ENCODE peak calls at places on chromosomes 3 and 15, in ten cellular contexts. R is non-pigmented ciliary epithelial cell, Y is AG10803, J is endothelial cell of umbilical vein, B is amygdala, L is right cardiac atrium, P is GM12865, O is WTC11, E is NCI-H2081, M is GM20000. Q is an unnamed sample.
A peak's percentile ranks its signal among the peaks of the same experiment; 100 is the strongest.

GRCh38 chr15:53525894-53526293 is 233.6 kb downstream of the WDR72 start:
- DNase-seq in R (no peak), Y (no peak), J (no peak), B (no peak), L (no peak), P (no peak), O (no peak), E (no peak), M (no peak), Q (no peak)

GRCh38 chr15:76336254-76337046 is at the start of gene ISL2:
- DNase-seq in R (peak; percentile 36), Y (peak; percentile 96), J (peak; percentile 60), B (peak; percentile 76), L (peak; percentile 78), P (peak; percentile 97), O (peak; percentile 97), E (peak; percentile 90), M (peak; percentile 95), Q (peak; percentile 85)

GRCh38 chr15:68610825-68611224 is 32.0 kb downstream of the CORO2B start:
- DNase-seq in R (no peak), Y (no peak), J (no peak), B (no peak), L (no peak), P (no peak), O (no peak), E (no peak), M (no peak), Q (no peak)

GRCh38 chr3:55331524-55331923 is 155.6 kb downstream of the WNT5A start:
- DNase-seq in R (no peak), Y (no peak), J (no peak), B (no peak), L (no peak), P (no peak), O (no peak), E (no peak), M (no peak), Q (no peak)

GRCh38 chr15:94206463-94207167 is 24.7 kb upstream of the MCTP2 start:
- DNase-seq in R (peak; percentile 69), Y (peak; percentile 84), J (no peak), B (no peak), L (no peak), P (no peak), O (no peak), E (no peak), M (no peak), Q (no peak)

GRCh38 chr3:9623148-9623547 is 26.2 kb upstream of the MTMR14 start:
- DNase-seq in R (peak; percentile 1), Y (no peak), J (no peak), B (no peak), L (no peak), P (no peak), O (no peak), E (no peak), M (no peak), Q (no peak)

GRCh38 chr3:30934208-30934550 is 39.7 kb upstream of the GADL1 start:
- DNase-seq in R (no peak), Y (peak; percentile 77), J (peak; percentile 48), B (no peak), L (no peak), P (peak; percentile 48), O (no peak), E (peak; percentile 88), M (peak; percentile 10), Q (no peak)

GRCh38 chr3:152269423-152270144 is 855 bp downstream of the MBNL1 start:
- DNase-seq in R (no peak), Y (peak; percentile 96), J (peak; percentile 82), B (peak; percentile 20), L (peak; percentile 40), P (peak; percentile 65), O (no peak), E (peak; percentile 89), M (no peak), Q (peak; percentile 18)

GRCh38 chr3:167723872-167724271 is 10.8 kb downstream of the PDCD10 start:
- DNase-seq in R (no peak), Y (no peak), J (peak; percentile 22), B (no peak), L (no peak), P (no peak), O (no peak), E (no peak), M (no peak), Q (no peak)

GRCh38 chr15:70955151-70955550 is 62.5 kb downstream of the LRRC49 start:
- DNase-seq in R (no peak), Y (peak; percentile 14), J (no peak), B (no peak), L (no peak), P (no peak), O (no peak), E (no peak), M (no peak), Q (no peak)

GRCh38 chr3:4805662-4806061 is 173.6 kb upstream of the BHLHE40 start:
- DNase-seq in R (no peak), Y (no peak), J (no peak), B (no peak), L (no peak), P (peak; percentile 30), O (no peak), E (no peak), M (no peak), Q (no peak)

GRCh38 chr15:72962054-72962702 is 90.1 kb upstream of the NEO1 start:
- DNase-seq in R (no peak), Y (no peak), J (no peak), B (no peak), L (no peak), P (no peak), O (no peak), E (no peak), M (no peak), Q (no peak)

GRCh38 chr3:179671309-179671708 is 18.5 kb downstream of the USP13 start:
- DNase-seq in R (no peak), Y (no peak), J (no peak), B (no peak), L (no peak), P (no peak), O (no peak), E (no peak), M (no peak), Q (no peak)

GRCh38 chr3:126351086-126351770 is 6.0 kb downstream of the KLF15 start:
- DNase-seq in R (no peak), Y (no peak), J (no peak), B (no peak), L (no peak), P (no peak), O (peak; percentile 3), E (no peak), M (no peak), Q (no peak)

GRCh38 chr3:124992041-124992440 is 57.5 kb upstream of the MUC13 start:
- DNase-seq in R (no peak), Y (no peak), J (no peak), B (no peak), L (no peak), P (no peak), O (no peak), E (no peak), M (no peak), Q (no peak)

GRCh38 chr3:155673411-155673810 is 71.5 kb downstream of the PLCH1 start:
- DNase-seq in R (no peak), Y (peak; percentile 12), J (no peak), B (no peak), L (no peak), P (no peak), O (no peak), E (no peak), M (no peak), Q (no peak)

GRCh38 chr3:109926376-109926775 is 589.0 kb upstream of the DPPA4 start:
- DNase-seq in R (no peak), Y (no peak), J (no peak), B (no peak), L (no peak), P (no peak), O (no peak), E (no peak), M (no peak), Q (no peak)

GRCh38 chr15:78661001-78661400 is 20.0 kb upstream of the CHRNB4 start:
- DNase-seq in R (no peak), Y (no peak), J (no peak), B (no peak), L (no peak), P (no peak), O (no peak), E (no peak), M (no peak), Q (no peak)

GRCh38 chr3:124691599-124691998 is 38.7 kb upstream of the UMPS start:
- DNase-seq in R (no peak), Y (no peak), J (no peak), B (no peak), L (no peak), P (no peak), O (no peak), E (no peak), M (no peak), Q (no peak)

GRCh38 chr3:39177708-39178332 is 14.6 kb downstream of the XIRP1 start:
- DNase-seq in R (peak; percentile 76), Y (peak; percentile 94), J (peak; percentile 95), B (peak; percentile 55), L (peak; percentile 95), P (peak; percentile 77), O (peak; percentile 79), E (peak; percentile 63), M (peak; percentile 80), Q (peak; percentile 95)

GRCh38 chr3:86978111-86978528 is 12.8 kb downstream of the VGLL3 start:
- DNase-seq in R (no peak), Y (peak; percentile 97), J (no peak), B (no peak), L (no peak), P (no peak), O (no peak), E (no peak), M (no peak), Q (no peak)

GRCh38 chr15:45612790-45613415 is 21.9 kb upstream of the SQOR start:
- DNase-seq in R (peak; percentile 31), Y (peak; percentile 43), J (peak; percentile 80), B (no peak), L (no peak), P (peak; percentile 34), O (no peak), E (no peak), M (no peak), Q (no peak)

GRCh38 chr3:122773856-122774535 is 19.6 kb downstream of the HSPBAP1 start:
- DNase-seq in R (no peak), Y (no peak), J (no peak), B (no peak), L (no peak), P (peak; percentile 10), O (no peak), E (no peak), M (peak; percentile 57), Q (no peak)

GRCh38 chr15:85482896-85483295 is 102.5 kb downstream of the AKAP13 start:
- DNase-seq in R (peak; percentile 71), Y (peak; percentile 93), J (no peak), B (no peak), L (no peak), P (no peak), O (no peak), E (no peak), M (no peak), Q (no peak)

GRCh38 chr3:108486910-108487309 is 23.5 kb downstream of the MYH15 start:
- DNase-seq in R (no peak), Y (peak; percentile 22), J (peak; percentile 28), B (peak; percentile 60), L (peak; percentile 37), P (no peak), O (no peak), E (peak; percentile 16), M (no peak), Q (no peak)

GRCh38 chr15:70741107-70741511 is 22.2 kb downstream of the UACA start:
- DNase-seq in R (peak; percentile 58), Y (peak; percentile 90), J (peak; percentile 78), B (no peak), L (peak; percentile 60), P (no peak), O (no peak), E (no peak), M (no peak), Q (peak; percentile 62)

GRCh38 chr15:91136386-91136923 is 36.4 kb downstream of the SV2B start:
- DNase-seq in R (no peak), Y (no peak), J (no peak), B (no peak), L (no peak), P (no peak), O (no peak), E (no peak), M (no peak), Q (no peak)

GRCh38 chr3:143849854-143850549 is 1.7 kb upstream of the SLC9A9 start:
- DNase-seq in R (peak; percentile 47), Y (peak; percentile 91), J (peak; percentile 77), B (no peak), L (no peak), P (peak; percentile 68), O (no peak), E (no peak), M (no peak), Q (no peak)